ENCODE peak calls at places on chromosomes 4 and X, in ten cellular contexts. R, Q, D, Z, M, P, C, L, A and U are unnamed samples.

GRCh38 chr4:6571608-6572007 is 3.4 kb upstream of the MAN2B2 start:
- DNase-seq in R (no peak), Q (no peak), D (no peak), Z (no peak), M (no peak), P (no peak), C (no peak), L (no peak), A (no peak), U (no peak)

GRCh38 chr4:37628977-37629609 is 57.1 kb downstream of the RELL1 start:
- DNase-seq in R (no peak), Q (no peak), D (no peak), Z (no peak), M (no peak), P (peak), C (peak), L (no peak), A (peak), U (peak)

GRCh38 chr4:131499139-131499873 is 1649.8 kb upstream of the PCDH10 start:
- DNase-seq in R (no peak), Q (no peak), D (no peak), Z (no peak), M (no peak), P (peak), C (peak), L (no peak), A (peak), U (peak)

GRCh38 chr4:7068279-7068842 is 497 bp upstream of the GRPEL1 start:
- DNase-seq in R (no peak), Q (no peak), D (no peak), Z (no peak), M (no peak), P (no peak), C (no peak), L (no peak), A (no peak), U (no peak)

GRCh38 chr4:129929984-129930383 is 834.0 kb downstream of the C4orf33 start:
- DNase-seq in R (no peak), Q (no peak), D (peak), Z (no peak), M (no peak), P (no peak), C (no peak), L (no peak), A (no peak), U (no peak)

GRCh38 chr4:5984843-5985242 is 33.4 kb downstream of the C4orf50 start:
- DNase-seq in R (no peak), Q (no peak), D (no peak), Z (no peak), M (no peak), P (no peak), C (no peak), L (no peak), A (no peak), U (no peak)

GRCh38 chr4:73901031-73901430 is 31.8 kb downstream of the CXCL1 start:
- DNase-seq in R (no peak), Q (no peak), D (no peak), Z (no peak), M (no peak), P (peak), C (no peak), L (no peak), A (no peak), U (no peak)

GRCh38 chrX:70422886-70423336 is at the start of gene GDPD2:
- DNase-seq in R (no peak), Q (peak), D (peak), Z (no peak), M (no peak), P (peak), C (peak), L (no peak), A (no peak), U (peak)

GRCh38 chrX:112784692-112785091 is 55.9 kb downstream of the AMOT start:
- DNase-seq in R (no peak), Q (no peak), D (no peak), Z (no peak), M (no peak), P (no peak), C (no peak), L (no peak), A (no peak), U (no peak)

GRCh38 chrX:34584781-34585180 is 72.3 kb downstream of the TMEM47 start:
- DNase-seq in R (no peak), Q (no peak), D (no peak), Z (no peak), M (no peak), P (no peak), C (no peak), L (no peak), A (no peak), U (no peak)

GRCh38 chr4:3680656-3681055 is 85.5 kb upstream of the ADRA2C start:
- DNase-seq in R (no peak), Q (no peak), D (no peak), Z (no peak), M (no peak), P (no peak), C (no peak), L (no peak), A (no peak), U (no peak)

GRCh38 chr4:42638993-42639392 is 17.9 kb downstream of the ATP8A1 start:
- DNase-seq in R (no peak), Q (no peak), D (no peak), Z (peak), M (peak), P (no peak), C (no peak), L (no peak), A (no peak), U (no peak)

GRCh38 chrX:129726307-129727111 is 12.3 kb upstream of the XPNPEP2 start:
- DNase-seq in R (peak), Q (peak), D (peak), Z (no peak), M (peak), P (peak), C (peak), L (peak), A (peak), U (peak)

GRCh38 chr4:71559957-71560541 is 221.2 kb downstream of the SLC4A4 start:
- DNase-seq in R (no peak), Q (no peak), D (no peak), Z (no peak), M (no peak), P (peak), C (peak), L (no peak), A (peak), U (peak)

GRCh38 chrX:71998836-71999509 is 88.3 kb downstream of the NHSL2 start:
- DNase-seq in R (no peak), Q (peak), D (peak), Z (peak), M (peak), P (peak), C (peak), L (no peak), A (peak), U (peak)

GRCh38 chr4:1373892-1374705 is 27.1 kb downstream of the UVSSA start:
- DNase-seq in R (no peak), Q (no peak), D (no peak), Z (no peak), M (no peak), P (no peak), C (no peak), L (no peak), A (no peak), U (no peak)

GRCh38 chr4:15031197-15031596 is 28.9 kb downstream of the CPEB2 start:
- DNase-seq in R (no peak), Q (no peak), D (no peak), Z (no peak), M (no peak), P (no peak), C (no peak), L (no peak), A (no peak), U (no peak)

GRCh38 chrX:3728454-3728853 is 15.0 kb upstream of the PRKX start:
- DNase-seq in R (no peak), Q (no peak), D (no peak), Z (no peak), M (no peak), P (peak), C (no peak), L (no peak), A (peak), U (peak)

GRCh38 chrX:40105791-40106676 is 8.3 kb upstream of the BCOR start:
- DNase-seq in R (peak), Q (peak), D (peak), Z (peak), M (peak), P (no peak), C (peak), L (peak), A (peak), U (no peak)

GRCh38 chr4:28073860-28074555 is 1213.4 kb downstream of the STIM2 start:
- DNase-seq in R (no peak), Q (no peak), D (peak), Z (no peak), M (no peak), P (no peak), C (peak), L (no peak), A (peak), U (no peak)

GRCh38 chrX:109472939-109473713 is 8.8 kb downstream of the GUCY2F start:
- DNase-seq in R (peak), Q (peak), D (peak), Z (peak), M (peak), P (peak), C (peak), L (no peak), A (peak), U (peak)

GRCh38 chr4:30717208-30718020 is 2.8 kb upstream of the PCDH7 start:
- DNase-seq in R (no peak), Q (peak), D (peak), Z (peak), M (peak), P (peak), C (peak), L (no peak), A (peak), U (peak)

GRCh38 chrX:37423864-37424569 is 74.9 kb downstream of the PRRG1 start:
- DNase-seq in R (no peak), Q (no peak), D (no peak), Z (no peak), M (no peak), P (peak), C (peak), L (no peak), A (peak), U (peak)

GRCh38 chr4:168039593-168039992 is 52.7 kb upstream of the ANXA10 start:
- DNase-seq in R (no peak), Q (no peak), D (no peak), Z (no peak), M (no peak), P (no peak), C (peak), L (no peak), A (no peak), U (no peak)

GRCh38 chr4:184825394-184826314 is at the start of gene ACSL1:
- DNase-seq in R (peak), Q (peak), D (peak), Z (peak), M (peak), P (peak), C (peak), L (peak), A (peak), U (peak)

GRCh38 chr4:879730-880079 is 52.4 kb downstream of the GAK start:
- DNase-seq in R (no peak), Q (no peak), D (no peak), Z (no peak), M (peak), P (no peak), C (no peak), L (peak), A (peak), U (no peak)

GRCh38 chrX:153646620-153647373 is at the start of gene DUSP9:
- DNase-seq in R (peak), Q (peak), D (peak), Z (no peak), M (peak), P (no peak), C (peak), L (no peak), A (peak), U (peak)

GRCh38 chr4:170672571-170672970 is 582.8 kb upstream of the AADAT start:
- DNase-seq in R (no peak), Q (no peak), D (no peak), Z (no peak), M (no peak), P (peak), C (peak), L (no peak), A (peak), U (peak)

GRCh38 chr4:154928640-154929257 is 147.7 kb downstream of the RBM46 start:
- DNase-seq in R (no peak), Q (no peak), D (no peak), Z (no peak), M (no peak), P (peak), C (peak), L (no peak), A (peak), U (peak)

GRCh38 chr4:94551616-94552564 is 100.1 kb downstream of the PDLIM5 start:
- DNase-seq in R (no peak), Q (no peak), D (no peak), Z (no peak), M (no peak), P (peak), C (no peak), L (no peak), A (peak), U (peak)

GRCh38 chrX:11770320-11770719 is 12.3 kb downstream of the MSL3 start:
- DNase-seq in R (no peak), Q (peak), D (peak), Z (peak), M (peak), P (peak), C (peak), L (peak), A (peak), U (peak)

GRCh38 chr4:40856836-40857362 is 107.1 kb downstream of the NSUN7 start:
- DNase-seq in R (peak), Q (peak), D (peak), Z (peak), M (peak), P (peak), C (no peak), L (peak), A (peak), U (peak)

GRCh38 chr4:47289805-47290204 is 173.7 kb downstream of the COMMD8 start:
- DNase-seq in R (no peak), Q (no peak), D (no peak), Z (no peak), M (no peak), P (no peak), C (no peak), L (no peak), A (no peak), U (no peak)

GRCh38 chr4:76689079-76689817 is 208.7 kb downstream of the SOWAHB start:
- DNase-seq in R (peak), Q (peak), D (peak), Z (peak), M (peak), P (no peak), C (peak), L (peak), A (no peak), U (peak)

GRCh38 chr4:107721436-107722090 is 1.5 kb upstream of the PAPSS1 start:
- DNase-seq in R (no peak), Q (peak), D (peak), Z (peak), M (peak), P (no peak), C (no peak), L (peak), A (no peak), U (no peak)

GRCh38 chr4:24024597-24024996 is 134.8 kb upstream of the PPARGC1A start:
- DNase-seq in R (no peak), Q (no peak), D (no peak), Z (no peak), M (no peak), P (peak), C (no peak), L (no peak), A (peak), U (peak)

GRCh38 chr4:77818077-77818666 is 996 bp downstream of the CNOT6L start:
- DNase-seq in R (peak), Q (peak), D (peak), Z (peak), M (peak), P (peak), C (peak), L (peak), A (peak), U (peak)

GRCh38 chr4:6087669-6088068 is 69.4 kb upstream of the C4orf50 start:
- DNase-seq in R (no peak), Q (peak), D (peak), Z (no peak), M (no peak), P (peak), C (peak), L (no peak), A (peak), U (peak)